ENCODE peak calls at places on chromosomes 7 and 10, in ten cellular contexts. F is colonic mucosa; M is CD4-positive, alpha-beta memory T cell; L is neural progenitor cell; C is spleen; S is psoas muscle; T is endodermal cell; V is fibroblast of lung; N is HCT116; K is upper lobe of right lung. H is an unnamed sample.

GRCh38 chr10:69119896-69120295 is 4.1 kb upstream of the VPS26A start:
- DNase-seq in T (no peak), K (no peak), C (no peak), V (no peak), F (no peak), M (no peak), N (no peak), L (no peak), S (no peak), H (no peak)

GRCh38 chr7:93232673-93233018 is 480 bp downstream of the VPS50 start:
- DNase-seq in K (no peak), S (no peak), V (no peak), F (no peak), C (no peak), N (no peak), L (peak; percentile 31), M (no peak), T (no peak), H (no peak)

GRCh38 chr10:35533565-35533964 is 71.6 kb upstream of the GJD4 start:
- DNase-seq in K (no peak), N (no peak), L (no peak), M (no peak), S (no peak), T (no peak), V (peak; percentile 15), C (no peak), F (no peak), H (no peak)

GRCh38 chr10:76025124-76025477 is 593.7 kb downstream of the LRMDA start:
- DNase-seq in M (no peak), V (no peak), N (no peak), K (no peak), C (no peak), S (no peak), L (no peak), T (no peak), F (no peak), H (no peak)

GRCh38 chr10:112950714-112951348 is 784 bp downstream of the TCF7L2 start:
- DNase-seq in S (peak; percentile 22), M (peak; percentile 22), C (peak; percentile 80), F (peak; percentile 48), T (peak; percentile 69), K (peak; percentile 70), V (peak; percentile 53), L (peak; percentile 76), N (no peak), H (peak; percentile 53)

GRCh38 chr7:28169166-28169713 is 11.4 kb downstream of the JAZF1 start:
- DNase-seq in M (no peak), N (no peak), L (no peak), K (no peak), C (no peak), F (no peak), V (peak; percentile 30), T (no peak), S (no peak), H (no peak)

GRCh38 chr10:130571674-130572073 is 435.5 kb downstream of the GLRX3 start:
- DNase-seq in N (no peak), M (no peak), C (no peak), V (no peak), K (no peak), L (no peak), S (no peak), T (no peak), F (no peak), H (no peak)

GRCh38 chr10:3624367-3624766 is 160.6 kb downstream of the KLF6 start:
- DNase-seq in L (no peak), N (no peak), S (no peak), M (no peak), F (no peak), K (no peak), C (no peak), T (no peak), V (peak; percentile 88), H (no peak)

GRCh38 chr7:17336168-17336567 is 37.7 kb downstream of the AHR start:
- DNase-seq in M (no peak), L (no peak), T (no peak), S (no peak), F (no peak), C (no peak), V (no peak), K (no peak), N (no peak), H (no peak)

GRCh38 chr7:16803881-16804673 is 722 bp downstream of the AGR2 start:
- DNase-seq in K (no peak), T (no peak), S (no peak), C (no peak), L (no peak), F (no peak), M (no peak), N (no peak), V (no peak), H (no peak)

GRCh38 chr7:157488966-157489365 is 152.2 kb downstream of the DNAJB6 start:
- DNase-seq in S (no peak), V (no peak), L (no peak), T (peak; percentile 26), N (no peak), K (no peak), F (no peak), C (peak; percentile 64), M (no peak), H (no peak)

GRCh38 chr10:127690176-127690575 is 46.8 kb upstream of the FOXI2 start:
- DNase-seq in V (no peak), N (no peak), M (no peak), C (no peak), T (no peak), K (no peak), L (no peak), S (no peak), F (no peak), H (no peak)

GRCh38 chr10:59435707-59436106 is 73.4 kb upstream of the FAM13C start:
- DNase-seq in F (no peak), C (no peak), M (no peak), S (no peak), L (peak; percentile 43), T (peak; percentile 40), N (no peak), V (no peak), K (no peak), H (no peak)
- H3K4me3 ChIP-seq in F (no peak overlapping the region), C (no peak overlapping the region), M (no peak overlapping the region), S (no peak overlapping the region), L (no peak overlapping the region), T (peak overlapping the region; percentile 10), N (no peak overlapping the region), V (no peak overlapping the region), K (no peak overlapping the region), H (no peak overlapping the region)

DNA sequence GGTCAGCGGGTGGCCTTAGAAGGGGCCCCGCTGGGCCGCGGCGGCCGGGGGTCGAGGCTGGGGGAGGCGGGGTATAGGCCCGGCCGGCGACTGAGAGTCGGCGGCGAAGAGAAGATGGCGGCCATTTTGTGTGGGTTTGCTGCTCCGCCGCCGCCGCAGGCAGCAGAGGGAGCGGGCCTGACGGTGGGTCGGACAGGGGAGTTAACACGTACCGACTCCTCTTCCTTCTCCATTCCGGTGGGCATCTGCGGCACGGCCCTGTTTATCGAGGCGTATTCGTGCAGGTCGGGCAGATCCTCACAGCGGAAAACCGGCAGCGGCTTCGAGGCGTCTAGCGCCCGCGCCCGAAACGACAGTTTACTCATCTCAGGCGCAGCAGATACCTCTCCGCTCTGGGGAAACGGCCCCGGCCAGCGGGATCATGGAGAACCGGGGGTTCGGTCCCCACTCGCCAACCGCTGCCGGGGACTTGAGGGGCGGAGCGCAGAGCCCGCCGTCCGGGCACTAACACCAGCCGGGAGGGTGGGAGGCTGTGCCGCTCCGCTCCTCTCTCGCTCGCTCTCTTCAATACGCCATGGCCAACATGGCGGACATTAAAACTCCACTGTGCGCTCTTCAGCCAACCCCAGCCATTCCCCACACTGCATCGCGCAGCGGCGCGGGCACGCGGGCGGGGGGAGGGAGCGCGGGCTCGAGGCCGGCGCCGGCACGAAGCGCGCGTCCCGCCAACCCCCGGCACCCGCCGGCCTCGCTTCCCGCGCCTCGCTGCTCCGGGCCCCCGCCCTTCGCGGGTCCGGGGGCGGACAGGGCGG is at the start of gene EPC1:
- DNase-seq in K (peak; percentile 95), M (peak; percentile 92), L (peak; percentile 93), T (peak; percentile 92), N (peak; percentile 71), F (peak; percentile 89), V (peak; percentile 90), C (peak; percentile 98), S (peak; percentile 89), H (peak; percentile 89)
- H3K4me1 ChIP-seq in K (peaks cover 39% of the 10 kb centered on the region), M (peaks cover 73% of the 10 kb centered on the region), L (peaks cover 20% of the 10 kb centered on the region), T (peaks cover 8% of the 10 kb centered on the region), N (peaks cover 13% of the 10 kb centered on the region), F (peaks cover 10% of the 10 kb centered on the region), V (no peaks in the 10 kb centered on the region), C (peaks cover 65% of the 10 kb centered on the region), S (peaks cover 52% of the 10 kb centered on the region), H (peaks cover 45% of the 10 kb centered on the region)

GRCh38 chr7:70285854-70286253 is 687.6 kb downstream of the AUTS2 start:
- DNase-seq in V (no peak), K (no peak), S (no peak), N (no peak), L (no peak), C (no peak), M (no peak), F (no peak), T (no peak), H (no peak)
- H3K27ac ChIP-seq in V (no peak overlapping the region), K (no peak overlapping the region), S (no peak overlapping the region), N (no peak overlapping the region), L (no peak overlapping the region), C (no peak overlapping the region), M (no peak overlapping the region), F (no peak overlapping the region), T (no peak overlapping the region), H (no peak overlapping the region)

DNA sequence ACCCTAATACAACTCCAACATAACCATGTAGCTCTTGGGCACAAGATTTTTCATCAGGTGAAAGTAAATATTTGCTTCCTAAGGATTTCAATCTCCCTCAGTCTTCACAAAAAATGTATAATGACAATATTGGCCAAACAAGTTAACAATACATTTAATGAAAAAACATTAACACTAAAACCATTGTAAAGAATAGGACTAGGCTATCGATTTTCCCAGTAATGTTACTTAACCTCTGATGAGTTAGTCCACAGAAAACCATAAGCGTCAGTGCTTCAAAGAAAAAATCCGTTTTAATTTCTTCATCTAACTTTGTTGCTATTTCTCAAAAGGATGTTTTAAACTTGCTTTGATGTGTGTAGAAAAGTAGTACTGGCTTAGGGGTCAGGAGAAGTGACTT is 1.2 kb downstream of the ZNF33B start:
- DNase-seq in S (no peak), M (no peak), T (no peak), C (no peak), F (no peak), V (peak; percentile 2), K (no peak), N (no peak), L (no peak), H (no peak)
- H3K4me3 ChIP-seq in S (peak overlapping the region; percentile 93), M (no peak overlapping the region), T (peak overlapping the region; percentile 81), C (peak overlapping the region; percentile 91), F (peak overlapping the region; percentile 72), V (no peak overlapping the region), K (peak overlapping the region; percentile 68), N (peak overlapping the region; percentile 75), L (peak overlapping the region; percentile 89), H (no peak overlapping the region)

DNA sequence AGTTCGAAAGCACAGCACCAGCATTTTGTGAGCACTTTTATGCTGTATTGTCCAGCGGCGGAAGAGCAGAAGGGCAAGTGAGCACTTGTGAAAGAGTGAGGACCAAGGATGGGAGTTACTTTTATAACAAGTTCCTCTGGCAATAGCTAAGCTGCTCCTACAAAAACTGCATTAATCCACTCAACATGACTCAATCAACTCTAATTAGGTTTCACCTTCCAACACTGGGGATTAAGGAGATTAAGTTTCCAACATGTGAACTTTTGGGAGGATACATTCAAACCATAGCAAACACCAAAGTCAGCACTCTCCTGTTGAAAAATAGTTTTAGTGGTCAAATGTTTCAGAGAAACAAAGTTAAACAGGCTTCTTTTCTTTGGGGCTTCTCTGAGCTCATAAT is 844.5 kb downstream of the REEP3 start:
- DNase-seq in V (no peak), F (no peak), K (no peak), S (no peak), T (no peak), C (no peak), L (peak; percentile 65), N (no peak), M (no peak), H (no peak)
- H3K4me1 ChIP-seq in V (no peaks in the 10 kb centered on the region), F (no peaks in the 10 kb centered on the region), K (no peaks in the 10 kb centered on the region), S (no peaks in the 10 kb centered on the region), T (peaks cover 7% of the 10 kb centered on the region), C (no peaks in the 10 kb centered on the region), L (peaks cover 25% of the 10 kb centered on the region), N (no peaks in the 10 kb centered on the region), M (no peaks in the 10 kb centered on the region), H (no peaks in the 10 kb centered on the region)

H was measured in adrenal gland.